ENCODE peak calls at places on chromosomes 4 and X, in five cellular contexts. X is upper lobe of left lung, N is adrenal gland, E is HCT116, U is tibial nerve. L is an unnamed sample.

GRCh38 chr4:6962211-6963041 is 52.8 kb downstream of the TBC1D14 start:
- DNase-seq in N (no peak), E (no peak), X (no peak), U (no peak), L (no peak)

GRCh38 chrX:12488220-12488619 is 303.0 kb upstream of the PRPS2 start:
- DNase-seq in N (no peak), E (no peak), U (no peak), X (no peak), L (no peak)

GRCh38 chr4:104393649-104394048 is 101.0 kb downstream of the CXXC4 start:
- DNase-seq in U (no peak), E (no peak), X (no peak), N (no peak), L (no peak)

GRCh38 chr4:109648266-109648996 is 54.8 kb downstream of the CASP6 start:
- DNase-seq in N (no peak), U (no peak), E (no peak), X (no peak), L (no peak)

GRCh38 chr4:141004844-141005243 is 128.4 kb downstream of the RNF150 start:
- DNase-seq in X (no peak), N (no peak), U (no peak), E (no peak), L (no peak)

GRCh38 chr4:15434086-15434485 is 6.3 kb downstream of the C1QTNF7 start:
- DNase-seq in X (no peak), N (no peak), U (peak; percentile 65), E (no peak), L (no peak)

GRCh38 chrX:131262738-131263679 is 26.1 kb downstream of the IGSF1 start:
- DNase-seq in N (no peak), U (no peak), E (peak; percentile 16), X (no peak), L (peak; percentile 5)

GRCh38 chr4:14783011-14783877 is 219.0 kb upstream of the CPEB2 start:
- DNase-seq in E (no peak), X (no peak), N (no peak), U (no peak), L (no peak)

GRCh38 chr4:121154103-121154515 is 10.0 kb downstream of the TNIP3 start:
- DNase-seq in N (no peak), U (no peak), E (no peak), X (no peak), L (no peak)

GRCh38 chr4:2962099-2962455 is 1.1 kb downstream of the NOP14 start:
- DNase-seq in E (no peak), U (no peak), N (no peak), X (no peak), L (peak; percentile 67)

GRCh38 chr4:2963185-2964076 is at the start of the genes GRK4 and NOP14:
- DNase-seq in N (peak; percentile 98), U (peak; percentile 91), X (peak; percentile 100), E (peak; percentile 93), L (peak; percentile 99)

GRCh38 chr4:2962614-2963184 is 507 bp downstream of the NOP14 start:
- DNase-seq in E (peak; percentile 12), X (no peak), U (peak; percentile 20), N (peak; percentile 67), L (peak; percentile 81)

GRCh38 chr4:2964077-2964471 is 703 bp downstream of the GRK4 start:
- DNase-seq in E (no peak), N (no peak), X (no peak), U (no peak), L (peak; percentile 30)

GRCh38 chr4:2961411-2962098 is 1.7 kb downstream of the NOP14 start:
- DNase-seq in U (no peak), E (no peak), X (peak; percentile 62), N (no peak), L (peak; percentile 37)
- TF ChIP-seq POLR2A in U (no peak), E (no peak), X (no peak), N (no peak), L (no peak)

GRCh38 chrX:22404297-22404696 is 131.6 kb downstream of the CBLL2 start:
- DNase-seq in E (no peak), X (no peak), U (no peak), N (no peak), L (no peak)
- TF ChIP-seq POLR2A in E (no peak), X (no peak), U (no peak), N (no peak), L (no peak)

GRCh38 chrX:104151037-104151436 is 5.8 kb downstream of the SLC25A53 start:
- DNase-seq in N (no peak), E (no peak), X (no peak), U (no peak), L (no peak)

DNA sequence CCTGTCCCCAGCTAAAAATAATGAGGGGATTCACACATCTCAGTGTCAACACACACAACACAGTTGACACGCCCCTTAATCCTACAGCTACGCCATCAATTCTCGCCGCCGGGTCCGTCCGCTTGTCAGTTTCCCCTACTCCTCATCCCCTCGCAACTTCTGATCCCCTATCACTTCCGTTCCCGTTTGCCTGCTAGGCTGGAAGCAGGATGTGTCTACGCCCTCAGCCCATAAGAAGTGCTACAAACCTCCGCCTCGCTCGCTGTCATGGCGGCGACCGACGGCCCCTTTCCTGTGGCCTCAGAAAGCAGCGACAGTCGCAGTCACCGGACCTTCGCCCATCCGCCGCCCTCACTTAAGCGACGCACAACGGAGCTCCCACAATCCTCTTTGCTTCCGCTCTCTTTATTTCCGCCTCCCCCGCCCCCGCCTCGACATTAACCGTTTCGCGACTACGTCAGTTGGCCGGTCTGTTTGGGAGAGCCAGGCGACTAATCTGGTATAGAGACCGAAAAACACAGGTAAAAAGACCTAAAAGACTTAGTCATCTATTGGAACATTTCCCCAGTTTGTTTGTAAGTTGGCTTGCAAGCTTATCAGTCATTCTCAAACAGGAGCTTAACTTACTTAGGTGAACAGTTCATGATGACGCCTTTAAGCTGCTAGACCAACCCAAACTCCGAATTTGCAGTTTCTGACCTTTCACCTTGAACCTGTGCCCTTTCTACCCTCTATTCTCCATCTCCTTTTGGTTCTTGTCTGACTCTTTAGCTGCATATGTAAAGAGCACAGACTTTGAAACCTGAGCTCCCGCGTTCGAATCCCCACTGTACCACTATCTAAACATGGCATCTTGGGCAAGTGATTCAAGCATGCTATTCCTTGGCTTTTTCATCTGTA is at the start of gene SLC25A53:
- DNase-seq in E (peak; percentile 70), X (peak; percentile 89), U (peak; percentile 69), N (peak; percentile 78), L (peak; percentile 93)
- TF ChIP-seq POLR2A in E (no peak), X (peak; percentile 53), U (peak; percentile 49), N (peak; percentile 71), L (peak; percentile 59)

GRCh38 chr4:151407466-151408379 is 1.3 kb upstream of the FHIP1A start:
- DNase-seq in X (peak; percentile 88), N (peak; percentile 27), U (no peak), E (no peak), L (no peak)

GRCh38 chr4:151408380-151408629 is 671 bp upstream of the FHIP1A start:
- DNase-seq in N (no peak), X (no peak), U (no peak), E (no peak), L (no peak)

GRCh38 chr4:151408630-151409469 is at the start of gene FHIP1A:
- DNase-seq in E (peak; percentile 93), U (peak; percentile 41), N (peak; percentile 91), X (peak; percentile 97), L (peak; percentile 39)

GRCh38 chr4:151407018-151407417 is 2.0 kb upstream of the FHIP1A start:
- DNase-seq in E (no peak), U (no peak), X (no peak), N (no peak), L (no peak)

DNA sequence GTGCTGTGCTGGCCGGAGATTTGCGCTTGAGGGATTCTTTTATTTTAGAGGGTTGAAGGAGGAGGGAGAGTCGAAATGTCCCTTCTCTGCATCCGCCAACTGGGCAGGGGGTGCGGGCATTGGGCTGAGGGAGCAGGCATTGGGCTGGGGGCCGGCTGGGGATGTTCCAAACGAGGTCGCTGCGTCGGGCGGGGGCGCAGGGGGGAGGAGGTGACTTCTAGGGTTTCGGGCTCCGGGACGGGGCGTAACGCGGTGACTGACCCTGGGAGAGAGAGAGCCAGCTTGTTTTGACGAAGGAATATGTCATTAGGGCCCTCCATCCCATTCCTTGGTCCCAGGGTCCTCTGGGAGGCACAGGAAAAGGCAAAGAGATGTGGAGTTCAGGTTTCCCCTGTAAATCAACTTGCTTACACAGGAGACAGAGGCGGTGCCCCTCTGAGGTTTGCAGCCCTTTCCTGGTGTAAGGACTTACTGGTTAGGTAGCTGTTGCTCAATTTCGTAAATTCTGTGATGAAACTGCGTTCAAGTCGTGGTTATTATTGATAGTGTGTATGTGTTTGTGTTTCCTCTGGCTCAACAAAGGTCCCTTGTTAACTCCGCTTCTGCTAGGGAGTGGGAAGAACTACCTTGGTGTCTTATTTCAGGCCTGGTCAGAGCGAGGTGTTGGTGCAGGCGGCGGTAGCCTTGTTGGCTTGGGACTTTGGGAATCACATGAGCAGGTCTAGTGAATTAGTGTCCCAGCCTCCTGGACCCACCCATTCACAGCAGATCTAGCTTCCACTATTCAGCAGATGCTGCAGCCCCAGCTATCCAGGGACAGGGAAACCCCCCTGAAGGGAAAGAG is 716 bp downstream of the FHIP1A start:
- DNase-seq in E (peak; percentile 3), U (no peak), N (peak; percentile 21), X (peak; percentile 87), L (no peak)
- TF ChIP-seq POLR2A in E (no peak), U (no peak), N (no peak), X (no peak), L (no peak)

DNA sequence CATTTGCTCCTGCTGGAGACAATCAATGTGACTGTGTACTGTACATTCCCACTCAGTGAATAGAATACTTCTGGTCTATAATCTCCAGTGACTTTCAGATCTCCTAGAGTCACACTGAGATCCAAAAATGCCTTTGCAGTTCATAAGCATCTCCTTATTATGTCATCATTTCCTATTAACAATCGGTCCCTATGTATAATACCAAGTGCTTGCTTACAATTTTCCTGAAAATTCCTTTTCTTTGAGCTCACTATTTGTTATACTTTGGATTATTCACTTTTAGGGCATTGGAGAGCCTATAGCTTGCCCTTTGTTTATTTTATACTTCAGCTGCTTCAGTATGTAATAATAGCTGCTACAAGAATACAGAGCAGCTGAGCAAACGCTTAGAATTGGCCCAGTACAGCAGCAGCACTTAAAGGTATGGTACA is 313.0 kb downstream of the DCTD start:
- DNase-seq in U (no peak), N (no peak), X (no peak), E (no peak), L (no peak)
- TF ChIP-seq POLR2A in U (no peak), N (no peak), X (no peak), E (no peak), L (no peak)

GRCh38 chrX:132677233-132677716 is 188.4 kb upstream of the MBNL3 start:
- DNase-seq in E (no peak), X (no peak), N (no peak), U (no peak), L (no peak)
- TF ChIP-seq POLR2A in E (no peak), X (no peak), N (no peak), U (no peak), L (no peak)

GRCh38 chr4:38323141-38323634 is 340.8 kb upstream of the KLF3 start:
- DNase-seq in E (no peak), X (no peak), U (no peak), N (no peak), L (no peak)
- TF ChIP-seq POLR2A in E (peak; percentile 80), X (no peak), U (no peak), N (no peak), L (peak; percentile 38)

DNA sequence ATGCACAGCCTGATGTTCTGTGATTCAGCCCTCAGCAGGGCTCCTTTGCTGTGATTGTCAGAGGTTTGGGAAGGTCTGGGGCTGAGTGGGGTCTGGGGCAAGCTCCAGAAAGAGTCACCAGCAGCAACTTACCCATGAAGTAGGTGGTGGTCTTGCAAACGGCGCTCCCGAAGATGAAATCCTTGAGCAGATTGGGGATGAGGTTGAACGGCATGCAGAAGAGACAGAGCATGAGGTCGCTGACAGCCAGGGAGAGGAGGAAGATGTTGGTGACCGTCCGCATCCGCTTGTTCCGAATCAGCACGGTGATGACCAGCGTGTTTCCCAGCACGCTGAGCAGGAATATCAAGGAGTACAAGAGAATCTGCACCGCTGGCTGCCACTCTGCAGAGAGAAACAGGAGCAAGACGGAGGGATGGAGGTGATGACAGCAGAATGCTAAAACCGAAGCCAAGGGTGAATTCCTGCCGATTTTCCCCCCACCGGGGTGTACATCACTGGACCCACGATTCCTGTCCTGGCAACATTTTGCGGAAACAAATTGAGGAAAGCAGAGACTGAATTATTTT is 1.1 kb downstream of the CCKAR start:
- DNase-seq in N (no peak), E (no peak), U (no peak), X (no peak), L (no peak)
- TF ChIP-seq POLR2A in N (no peak), E (no peak), U (no peak), X (no peak), L (no peak)